ENCODE peak calls at places on chromosomes 11 and 22, in four cellular contexts. B is activated naive CD4-positive, alpha-beta T cell treated with anti-CD3 and anti-CD28 coated beads for 36 hours; A is stomach; S is dermis blood vessel endothelial cell. G is an unnamed sample.
A peak's percentile ranks its signal among the peaks of the same experiment; 100 is the strongest.

GRCh38 chr22:28907311-28908008 is 24.1 kb downstream of the ZNRF3 start:
- DNase-seq in B (peak; percentile 83), A (no peak), S (no peak), G (peak; percentile 78)

GRCh38 chr11:2374456-2375201 is 2.5 kb upstream of the CD81 start:
- DNase-seq in B (no peak), A (no peak), S (no peak), G (no peak)

GRCh38 chr11:128765571-128766530 is 72.0 kb downstream of the FLI1 start:
- DNase-seq in B (no peak), A (no peak), S (no peak), G (no peak)

GRCh38 chr11:134362192-134362901 is 30.6 kb downstream of the GLB1L2 start:
- DNase-seq in B (no peak), A (no peak), S (no peak), G (no peak)

GRCh38 chr11:74472030-74472429 is 4.7 kb upstream of the KCNE3 start:
- DNase-seq in B (no peak), A (no peak), S (no peak), G (no peak)

GRCh38 chr11:65894034-65894591 is 3.6 kb downstream of the CCDC85B start:
- DNase-seq in B (peak; percentile 53), A (no peak), S (peak; percentile 71), G (no peak)

GRCh38 chr11:87015645-87016044 is 22.1 kb upstream of the TMEM135 start:
- DNase-seq in B (no peak), A (no peak), S (no peak), G (no peak)

GRCh38 chr11:108097179-108097578 is 24.2 kb upstream of the ACAT1 start:
- DNase-seq in B (no peak), A (no peak), S (no peak), G (peak; percentile 25)

GRCh38 chr11:6127881-6128280 is 20.4 kb downstream of the OR56B4 start:
- DNase-seq in B (no peak), A (no peak), S (no peak), G (peak; percentile 11)

GRCh38 chr22:24465566-24465965 is 29.6 kb upstream of the UPB1 start:
- DNase-seq in B (no peak), A (no peak), S (peak; percentile 74), G (no peak)

GRCh38 chr11:58592760-58593472 is 14.1 kb downstream of the ZFP91 start:
- DNase-seq in B (peak; percentile 71), A (no peak), S (no peak), G (no peak)

GRCh38 chr11:92224394-92225205 is at the start of gene FAT3:
- DNase-seq in B (no peak), A (no peak), S (peak; percentile 7), G (no peak)

GRCh38 chr11:124878497-124879228 is 13.4 kb downstream of the ROBO3 start:
- DNase-seq in B (no peak), A (no peak), S (no peak), G (no peak)

GRCh38 chr11:60777572-60777971 is 7.6 kb upstream of the MS4A10 start:
- DNase-seq in B (no peak), A (no peak), S (peak; percentile 97), G (peak; percentile 10)

GRCh38 chr11:75406338-75406777 is 7.0 kb downstream of the RPS3 start:
- DNase-seq in B (no peak), A (no peak), S (peak; percentile 88), G (no peak)

GRCh38 chr11:76803811-76804600 is 20.9 kb downstream of the TSKU start:
- DNase-seq in B (peak; percentile 82), A (no peak), S (no peak), G (no peak)

GRCh38 chr11:58576792-58577440 is 1.3 kb upstream of the LPXN start:
- DNase-seq in B (peak; percentile 12), A (no peak), S (peak; percentile 59), G (peak; percentile 55)

GRCh38 chr22:28711820-28712777 is 29.5 kb downstream of the CHEK2 start:
- DNase-seq in B (no peak), A (no peak), S (peak; percentile 42), G (peak; percentile 100)

GRCh38 chr11:72263363-72263762 is 19.4 kb upstream of the PHOX2A start:
- DNase-seq in B (no peak), A (no peak), S (peak; percentile 21), G (peak; percentile 66)

GRCh38 chr11:17651681-17652080 is 67.7 kb upstream of the MYOD1 start:
- DNase-seq in B (no peak), A (no peak), S (no peak), G (no peak)

GRCh38 chr11:14423633-14424032 is 64.7 kb upstream of the RRAS2 start:
- DNase-seq in B (no peak), A (no peak), S (peak; percentile 20), G (no peak)

GRCh38 chr11:126357055-126357962 is 1.8 kb downstream of the ST3GAL4 start:
- DNase-seq in B (no peak), A (no peak), S (no peak), G (no peak)

GRCh38 chr11:130859896-130860295 is 56.4 kb downstream of the SNX19 start:
- DNase-seq in B (no peak), A (no peak), S (no peak), G (no peak)

GRCh38 chr11:31809543-31809856 is 1.6 kb downstream of the PAX6 start:
- DNase-seq in B (no peak), A (no peak), S (no peak), G (no peak)

GRCh38 chr11:15816270-15816871 is 540.0 kb downstream of the SOX6 start:
- DNase-seq in B (no peak), A (no peak), S (no peak), G (peak; percentile 74)

GRCh38 chr11:77842451-77843121 is 21.6 kb downstream of the AAMDC start:
- DNase-seq in B (no peak), A (no peak), S (peak; percentile 76), G (peak; percentile 13)

GRCh38 chr22:20429254-20430100 is 8.1 kb downstream of the SCARF2 start:
- DNase-seq in B (peak; percentile 81), A (peak; percentile 83), S (no peak), G (no peak)

GRCh38 chr11:64746486-64746885 is 2.5 kb upstream of the RASGRP2 start:
- DNase-seq in B (no peak), A (no peak), S (no peak), G (no peak)

GRCh38 chr22:44231229-44231628 is 50.5 kb downstream of the PARVG start:
- DNase-seq in B (no peak), A (no peak), S (no peak), G (no peak)

GRCh38 chr22:20062766-20063083 is 17.3 kb upstream of the DGCR8 start:
- DNase-seq in B (no peak), A (no peak), S (peak; percentile 88), G (peak; percentile 82)

GRCh38 chr11:13384837-13385417 is 78.1 kb downstream of the BTBD10 start:
- DNase-seq in B (peak; percentile 46), A (no peak), S (peak; percentile 70), G (peak; percentile 49)

GRCh38 chr22:45932066-45932465 is 44.9 kb downstream of the WNT7B start:
- DNase-seq in B (no peak), A (no peak), S (no peak), G (peak; percentile 32)